ENCODE peak calls at places on chromosomes 11 and 22, in eight cellular contexts. J is GM12865, W is astrocyte of the spinal cord, T is B cell, U is astrocyte of the cerebellum, Q is upper lobe of left lung, F is IMR-90, S is ovary. P is an unnamed sample.

GRCh38 chr11:9664276-9665171 is 647 bp downstream of the SWAP70 start:
- DNase-seq in J (peak), W (peak), T (peak), U (no peak), Q (peak), F (peak), S (peak), P (peak)

GRCh38 chr11:62125881-62126280 is 2.1 kb downstream of the INCENP start:
- DNase-seq in J (no peak), W (no peak), T (no peak), U (no peak), Q (no peak), F (no peak), S (no peak), P (no peak)

GRCh38 chr22:17788528-17789378 is 14.5 kb upstream of the BID start:
- DNase-seq in J (no peak), W (no peak), T (no peak), U (no peak), Q (no peak), F (no peak), S (no peak), P (no peak)

GRCh38 chr11:60767388-60767811 is 10.7 kb downstream of the MS4A15 start:
- DNase-seq in J (no peak), W (no peak), T (no peak), U (no peak), Q (no peak), F (no peak), S (no peak), P (no peak)

GRCh38 chr11:69400140-69400539 is 81.3 kb upstream of the LINC01488 start:
- DNase-seq in J (no peak), W (no peak), T (no peak), U (no peak), Q (no peak), F (no peak), S (no peak), P (no peak)

GRCh38 chr22:22742641-22743040 is 98.2 kb downstream of the GGTLC2 start:
- DNase-seq in J (no peak), W (no peak), T (no peak), U (no peak), Q (no peak), F (no peak), S (no peak), P (no peak)

GRCh38 chr22:29270475-29271271 is 2.6 kb downstream of the EWSR1 start:
- DNase-seq in J (no peak), W (peak), T (no peak), U (no peak), Q (no peak), F (peak), S (no peak), P (no peak)

GRCh38 chr11:34339149-34340064 is 18.4 kb downstream of the ABTB2 start:
- DNase-seq in J (peak), W (no peak), T (no peak), U (no peak), Q (peak), F (no peak), S (no peak), P (no peak)

GRCh38 chr22:46580940-46581579 is 39.1 kb upstream of the GRAMD4 start:
- DNase-seq in J (no peak), W (no peak), T (peak), U (no peak), Q (peak), F (no peak), S (no peak), P (no peak)

GRCh38 chr11:118216621-118217526 is 7.9 kb downstream of the JAML start:
- DNase-seq in J (peak), W (no peak), T (no peak), U (no peak), Q (no peak), F (no peak), S (no peak), P (no peak)

GRCh38 chr22:44541671-44542319 is 43.8 kb upstream of the RTL6 start:
- DNase-seq in J (no peak), W (no peak), T (no peak), U (no peak), Q (no peak), F (no peak), S (no peak), P (no peak)

GRCh38 chr22:19287889-19288288 is 3.6 kb downstream of the CLTCL1 start:
- DNase-seq in J (no peak), W (peak), T (no peak), U (peak), Q (no peak), F (peak), S (no peak), P (peak)

GRCh38 chr11:125451400-125452124 is 44.5 kb downstream of the FEZ1 start:
- DNase-seq in J (peak), W (no peak), T (peak), U (no peak), Q (peak), F (peak), S (peak), P (peak)

GRCh38 chr11:34840736-34841386 is 75.3 kb downstream of the APIP start:
- DNase-seq in J (peak), W (no peak), T (peak), U (no peak), Q (peak), F (peak), S (no peak), P (no peak)

GRCh38 chr22:25027959-25028840 is 75.7 kb downstream of the KIAA1671 start:
- DNase-seq in J (no peak), W (peak), T (no peak), U (no peak), Q (no peak), F (no peak), S (no peak), P (no peak)

GRCh38 chr11:4194889-4195288 is 100.3 kb downstream of the RRM1 start:
- DNase-seq in J (no peak), W (no peak), T (no peak), U (no peak), Q (no peak), F (no peak), S (no peak), P (no peak)

GRCh38 chr11:3992964-3993363 is 101.6 kb upstream of the RRM1 start:
- DNase-seq in J (no peak), W (no peak), T (no peak), U (no peak), Q (no peak), F (no peak), S (no peak), P (no peak)

GRCh38 chr22:45019861-45020655 is 10.3 kb upstream of the PHF21B start:
- DNase-seq in J (no peak), W (no peak), T (no peak), U (no peak), Q (no peak), F (no peak), S (no peak), P (no peak)

GRCh38 chr22:47512617-47513016 is 750.2 kb downstream of the TBC1D22A start:
- DNase-seq in J (no peak), W (no peak), T (no peak), U (no peak), Q (no peak), F (no peak), S (no peak), P (no peak)

GRCh38 chr22:48752451-48753380 is 1075.0 kb downstream of the BRD1 start:
- DNase-seq in J (no peak), W (no peak), T (no peak), U (no peak), Q (peak), F (no peak), S (no peak), P (no peak)

GRCh38 chr11:81420668-81421550 is 1312.8 kb downstream of the FAM181B start:
- DNase-seq in J (no peak), W (no peak), T (no peak), U (no peak), Q (no peak), F (no peak), S (no peak), P (no peak)

GRCh38 chr11:100777118-100777517 is 90.0 kb downstream of the ARHGAP42 start:
- DNase-seq in J (no peak), W (peak), T (no peak), U (no peak), Q (no peak), F (no peak), S (no peak), P (no peak)

GRCh38 chr11:11978792-11979486 is 29.5 kb downstream of the DKK3 start:
- DNase-seq in J (no peak), W (peak), T (no peak), U (peak), Q (peak), F (peak), S (peak), P (peak)

GRCh38 chr11:101336155-101336554 is 206.5 kb upstream of the PGR start:
- DNase-seq in J (no peak), W (no peak), T (no peak), U (no peak), Q (no peak), F (no peak), S (no peak), P (no peak)

GRCh38 chr11:99080154-99080553 is 59.4 kb downstream of the CNTN5 start:
- DNase-seq in J (no peak), W (no peak), T (no peak), U (no peak), Q (no peak), F (no peak), S (no peak), P (no peak)

GRCh38 chr11:67506426-67507032 is 1.4 kb upstream of the PITPNM1 start:
- DNase-seq in J (no peak), W (no peak), T (no peak), U (no peak), Q (no peak), F (no peak), S (no peak), P (no peak)

GRCh38 chr11:124837491-124837856 is 27.8 kb upstream of the ROBO3 start:
- DNase-seq in J (peak), W (peak), T (peak), U (peak), Q (no peak), F (peak), S (no peak), P (no peak)

GRCh38 chr11:123460006-123460700 is 30.1 kb downstream of the GRAMD1B start:
- DNase-seq in J (no peak), W (no peak), T (no peak), U (no peak), Q (no peak), F (no peak), S (no peak), P (no peak)

GRCh38 chr11:34886609-34887008 is 29.6 kb downstream of the APIP start:
- DNase-seq in J (no peak), W (no peak), T (no peak), U (no peak), Q (no peak), F (no peak), S (no peak), P (no peak)

GRCh38 chr11:47393163-47394049 is 15.0 kb upstream of the SLC39A13 start:
- DNase-seq in J (no peak), W (peak), T (no peak), U (no peak), Q (peak), F (peak), S (no peak), P (no peak)

GRCh38 chr11:125345706-125346561 is 150.1 kb downstream of the FEZ1 start:
- DNase-seq in J (peak), W (peak), T (peak), U (peak), Q (peak), F (peak), S (peak), P (no peak)

GRCh38 chr22:34416321-34416900 is 496.1 kb upstream of the LARGE1 start:
- DNase-seq in J (no peak), W (no peak), T (no peak), U (no peak), Q (no peak), F (no peak), S (no peak), P (no peak)

GRCh38 chr22:34410111-34410510 is 489.8 kb upstream of the LARGE1 start:
- DNase-seq in J (no peak), W (no peak), T (no peak), U (no peak), Q (no peak), F (no peak), S (no peak), P (no peak)

GRCh38 chr22:34414467-34415440 is 494.5 kb upstream of the LARGE1 start:
- DNase-seq in J (peak), W (no peak), T (no peak), U (no peak), Q (peak), F (no peak), S (no peak), P (peak)
- TF ChIP-seq CTCF in J (peak), W (no peak), T (no peak), U (peak), Q (no peak), F (no peak), S (no peak), P (peak)

GRCh38 chr22:38097557-38098409 is 12.7 kb downstream of the BAIAP2L2 start:
- DNase-seq in J (peak), W (no peak), T (no peak), U (no peak), Q (no peak), F (peak), S (no peak), P (peak)
- TF ChIP-seq CTCF in J (peak), W (peak), T (no peak), U (peak), Q (peak), F (peak), S (no peak), P (peak)

DNA sequence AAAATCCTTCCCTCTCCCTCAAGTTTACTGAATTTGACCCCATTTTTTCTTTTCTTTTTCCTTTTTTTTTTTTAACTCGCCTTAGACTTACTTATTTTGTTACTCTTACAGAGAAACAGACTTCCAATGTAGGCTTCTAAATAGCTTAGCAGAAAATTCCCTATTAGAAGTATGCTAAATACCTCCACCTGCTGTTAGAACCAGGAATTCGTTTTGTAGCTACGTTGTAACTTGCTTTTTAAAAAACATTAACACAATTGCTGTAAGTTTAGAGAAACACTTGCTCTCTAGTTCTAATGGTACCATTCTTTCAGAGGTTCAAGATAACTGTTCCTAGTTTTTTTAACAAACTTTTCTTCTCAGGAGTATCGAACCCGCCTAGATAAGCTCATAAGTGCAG is 324.2 kb downstream of the DCDC1 start:
- DNase-seq in J (peak), W (peak), T (no peak), U (peak), Q (no peak), F (no peak), S (no peak), P (no peak)
- TF ChIP-seq CTCF in J (peak), W (peak), T (no peak), U (peak), Q (no peak), F (no peak), S (no peak), P (peak)

GRCh38 chr22:28051787-28052356 is 132.8 kb upstream of the PITPNB start:
- DNase-seq in J (peak), W (peak), T (peak), U (no peak), Q (peak), F (peak), S (peak), P (no peak)
- TF ChIP-seq CTCF in J (peak), W (peak), T (peak), U (peak), Q (peak), F (peak), S (peak), P (peak)

DNA sequence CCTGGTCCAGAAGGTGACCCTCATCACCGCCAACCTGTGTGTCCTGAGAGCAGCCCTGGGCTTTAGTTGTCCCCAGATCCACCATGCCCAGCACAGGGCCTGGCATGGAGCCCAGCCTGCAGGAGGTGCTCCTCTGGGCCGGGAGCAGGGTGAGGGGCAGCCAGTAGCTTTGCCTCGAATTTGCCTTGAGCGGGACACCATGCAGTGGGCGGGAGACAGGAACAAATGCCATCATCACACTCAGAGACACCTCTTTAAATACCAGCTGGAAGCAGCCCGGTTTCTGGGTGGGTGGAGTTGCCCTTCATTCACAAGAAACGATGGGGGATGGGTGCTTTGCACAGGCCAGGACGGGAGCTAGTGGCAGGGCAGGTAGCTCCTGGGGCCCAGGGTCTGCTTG is 19.3 kb downstream of the FLRT1 start:
- DNase-seq in J (no peak), W (no peak), T (no peak), U (no peak), Q (no peak), F (no peak), S (no peak), P (no peak)
- TF ChIP-seq CTCF in J (no peak), W (no peak), T (no peak), U (no peak), Q (no peak), F (no peak), S (no peak), P (no peak)

DNA sequence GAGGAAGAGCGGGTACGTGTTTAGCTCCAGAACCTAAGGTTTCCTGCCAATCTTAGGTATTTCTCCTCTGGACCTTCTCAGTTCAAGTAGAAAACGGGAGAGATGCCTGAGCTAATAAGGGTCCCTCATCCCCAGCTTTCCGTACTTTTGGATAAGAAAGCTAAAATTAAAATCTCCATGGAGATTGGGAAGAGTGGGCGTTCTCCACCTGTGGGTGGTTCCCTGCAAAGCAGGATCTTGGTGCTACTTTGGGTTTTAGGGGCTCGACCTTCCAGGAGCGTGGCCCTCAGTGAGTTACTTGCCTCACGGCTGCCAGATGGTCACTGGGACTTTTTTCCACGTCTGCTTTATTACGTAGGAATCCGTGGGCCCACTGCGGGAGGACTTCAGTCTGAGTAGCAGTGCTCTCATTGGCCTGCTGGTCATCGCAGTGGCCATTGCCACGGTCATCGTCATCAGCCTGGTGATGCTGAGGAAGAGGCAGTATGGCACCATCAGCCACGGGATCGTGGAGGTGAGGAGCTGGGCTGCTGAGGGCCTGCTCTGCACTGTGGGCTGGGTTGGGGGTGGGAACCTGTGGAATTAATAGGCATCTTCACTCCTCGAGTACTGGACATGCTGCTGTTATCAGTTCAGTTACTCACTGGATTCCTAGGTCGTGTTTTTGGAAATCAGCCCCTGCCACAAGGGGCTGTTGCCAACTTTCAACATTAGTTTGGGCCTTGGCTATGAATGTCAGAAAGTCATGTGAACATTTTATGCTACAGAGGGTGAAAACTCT is 17.8 kb upstream of the ST14 start:
- DNase-seq in J (no peak), W (no peak), T (no peak), U (peak), Q (no peak), F (peak), S (peak), P (no peak)
- TF ChIP-seq CTCF in J (no peak), W (no peak), T (no peak), U (no peak), Q (no peak), F (no peak), S (no peak), P (no peak)

GRCh38 chr11:113906038-113906437 is 1.4 kb downstream of the HTR3B start:
- DNase-seq in J (peak), W (peak), T (no peak), U (no peak), Q (peak), F (peak), S (no peak), P (no peak)
- TF ChIP-seq CTCF in J (no peak), W (peak), T (no peak), U (peak), Q (no peak), F (peak), S (no peak), P (peak)